ENCODE peak calls at places on chromosomes 2 and 18, in five cellular contexts. J is AG09319, S is cardiac fibroblast, P is heart right ventricle, T is nephron progenitor cell. C is an unnamed sample.

GRCh38 chr2:65077898-65078297 is 21.7 kb downstream of the CEP68 start:
- DNase-seq in J (no peak), S (no peak), P (no peak), T (no peak), C (no peak)

GRCh38 chr2:196468394-196468793 is 171.1 kb upstream of the CCDC150 start:
- DNase-seq in J (no peak), S (no peak), P (no peak), T (no peak), C (no peak)

GRCh38 chr2:29097569-29097968 is 17.6 kb upstream of the CLIP4 start:
- DNase-seq in J (no peak), S (no peak), P (no peak), T (no peak), C (no peak)

GRCh38 chr2:33426666-33427231 is 49.7 kb upstream of the RASGRP3 start:
- DNase-seq in J (peak), S (peak), P (peak), T (no peak), C (no peak)

GRCh38 chr2:8355046-8355445 is 326.8 kb upstream of the ID2 start:
- DNase-seq in J (no peak), S (no peak), P (no peak), T (no peak), C (no peak)

GRCh38 chr2:64230540-64230939 is 86.3 kb upstream of the PELI1 start:
- DNase-seq in J (no peak), S (no peak), P (no peak), T (no peak), C (no peak)

GRCh38 chr2:112272669-112273068 is 2.7 kb upstream of the ZC3H6 start:
- DNase-seq in J (no peak), S (no peak), P (no peak), T (no peak), C (no peak)

GRCh38 chr2:232483923-232484627 is 3.6 kb downstream of the ECEL1 start:
- DNase-seq in J (no peak), S (no peak), P (no peak), T (no peak), C (no peak)

GRCh38 chr2:26724004-26724750 is 31.7 kb downstream of the KCNK3 start:
- DNase-seq in J (peak), S (peak), P (peak), T (no peak), C (no peak)

GRCh38 chr2:44974064-44974715 is 32.7 kb downstream of the SIX3 start:
- DNase-seq in J (no peak), S (peak), P (no peak), T (no peak), C (peak)

GRCh38 chr2:2692599-2693389 is 361.7 kb upstream of the MYT1L start:
- DNase-seq in J (no peak), S (no peak), P (no peak), T (no peak), C (no peak)

GRCh38 chr2:219060821-219061791 is at the start of gene IHH:
- DNase-seq in J (no peak), S (no peak), P (no peak), T (peak), C (peak)

GRCh38 chr2:56981554-56981953 is 797.8 kb downstream of the CCDC85A start:
- DNase-seq in J (no peak), S (peak), P (no peak), T (no peak), C (no peak)

GRCh38 chr18:38961880-38962279 is 1396.3 kb upstream of the CELF4 start:
- DNase-seq in J (no peak), S (no peak), P (no peak), T (no peak), C (no peak)

GRCh38 chr18:26635466-26635865 is 87.1 kb upstream of the KCTD1 start:
- DNase-seq in J (no peak), S (no peak), P (no peak), T (no peak), C (no peak)

GRCh38 chr2:226887940-226888339 is 52.1 kb downstream of the RHBDD1 start:
- DNase-seq in J (no peak), S (peak), P (no peak), T (no peak), C (no peak)

GRCh38 chr2:157182834-157183396 is 74.6 kb upstream of the GALNT5 start:
- DNase-seq in J (peak), S (peak), P (no peak), T (no peak), C (no peak)

GRCh38 chr2:170929686-170930050 is 615 bp downstream of the GORASP2 start:
- DNase-seq in J (no peak), S (peak), P (no peak), T (peak), C (peak)

GRCh38 chr2:173589604-173590277 is 235.1 kb downstream of the CDCA7 start:
- DNase-seq in J (no peak), S (no peak), P (no peak), T (no peak), C (no peak)

GRCh38 chr2:205889073-205889472 is 196.9 kb downstream of the INO80D start:
- DNase-seq in J (no peak), S (peak), P (no peak), T (no peak), C (no peak)

GRCh38 chr2:75562513-75562864 is 1.8 kb upstream of the EVA1A start:
- DNase-seq in J (no peak), S (no peak), P (no peak), T (no peak), C (no peak)

GRCh38 chr18:79552696-79553095 is 126.9 kb upstream of the CTDP1 start:
- DNase-seq in J (no peak), S (no peak), P (no peak), T (no peak), C (no peak)

GRCh38 chr18:47931707-47932103 is 1.2 kb upstream of the SMAD2 start:
- DNase-seq in J (no peak), S (no peak), P (peak), T (no peak), C (no peak)

GRCh38 chr18:33269223-33269622 is 171.3 kb downstream of the CCDC178 start:
- DNase-seq in J (no peak), S (no peak), P (no peak), T (no peak), C (no peak)

GRCh38 chr2:132797551-132797950 is 127.5 kb upstream of the LYPD1 start:
- DNase-seq in J (no peak), S (peak), P (no peak), T (no peak), C (no peak)

GRCh38 chr2:100182494-100183355 is 40.3 kb upstream of the AFF3 start:
- DNase-seq in J (peak), S (no peak), P (peak), T (no peak), C (no peak)

GRCh38 chr2:238499731-238500570 is 73.2 kb downstream of the ASB1 start:
- DNase-seq in J (no peak), S (no peak), P (no peak), T (no peak), C (no peak)

GRCh38 chr2:44793322-44793870 is 148.1 kb upstream of the SIX3 start:
- DNase-seq in J (no peak), S (peak), P (no peak), T (peak), C (no peak)

GRCh38 chr2:14999114-14999661 is 366.7 kb downstream of the LRATD1 start:
- DNase-seq in J (no peak), S (no peak), P (no peak), T (no peak), C (no peak)

GRCh38 chr2:120346667-120347358 is 877 bp downstream of the INHBB start:
- DNase-seq in J (no peak), S (peak), P (no peak), T (peak), C (no peak)

GRCh38 chr2:53442783-53443182 is 324.8 kb upstream of the CHAC2 start:
- DNase-seq in J (no peak), S (no peak), P (no peak), T (peak), C (no peak)

GRCh38 chr18:70382992-70383717 is 94.3 kb downstream of the SOCS6 start:
- DNase-seq in J (no peak), S (no peak), P (no peak), T (no peak), C (no peak)

GRCh38 chr2:129923265-129924141 is 56.0 kb upstream of the RAB6C start:
- DNase-seq in J (no peak), S (peak), P (no peak), T (peak), C (peak)

GRCh38 chr2:209977386-209978239 is 24.8 kb upstream of the RPE start:
- DNase-seq in J (no peak), S (peak), P (no peak), T (no peak), C (peak)

GRCh38 chr2:129689600-129689999 is 289.9 kb upstream of the RAB6C start:
- DNase-seq in J (no peak), S (no peak), P (no peak), T (no peak), C (no peak)

GRCh38 chr2:184927040-184927439 is 328.7 kb downstream of the ZNF804A start:
- DNase-seq in J (no peak), S (no peak), P (no peak), T (no peak), C (no peak)

DNA sequence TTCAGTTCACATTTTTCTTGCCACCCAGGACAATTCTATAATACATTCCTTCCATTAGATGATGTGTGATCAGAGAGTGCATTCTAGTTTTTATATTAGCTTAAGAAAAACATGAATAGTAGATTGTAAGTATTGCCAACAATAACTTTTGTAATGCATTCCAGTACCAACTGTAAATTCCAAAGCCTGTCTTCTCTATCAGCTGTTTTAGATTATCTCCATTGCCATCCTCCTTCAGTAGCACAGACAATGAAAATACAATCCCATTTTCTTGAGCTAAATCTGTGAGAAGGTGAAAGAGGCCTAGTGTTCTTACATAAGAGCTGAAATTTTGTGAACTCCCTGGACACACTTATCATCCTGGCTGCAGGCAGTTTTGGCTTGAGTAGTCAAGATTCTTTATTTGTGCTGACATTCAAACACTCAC is 103.9 kb downstream of the CCBE1 start:
- DNase-seq in J (peak), S (peak), P (no peak), T (no peak), C (no peak)
- TF ChIP-seq CTCF in J (no peak), S (no peak), P (no peak), T (no peak), C (no peak)

GRCh38 chr2:223797811-223798721 is 39.3 kb downstream of the AP1S3 start:
- DNase-seq in J (no peak), S (peak), P (no peak), T (no peak), C (peak)
- TF ChIP-seq CTCF in J (peak), S (peak), P (peak), T (peak), C (peak)

DNA sequence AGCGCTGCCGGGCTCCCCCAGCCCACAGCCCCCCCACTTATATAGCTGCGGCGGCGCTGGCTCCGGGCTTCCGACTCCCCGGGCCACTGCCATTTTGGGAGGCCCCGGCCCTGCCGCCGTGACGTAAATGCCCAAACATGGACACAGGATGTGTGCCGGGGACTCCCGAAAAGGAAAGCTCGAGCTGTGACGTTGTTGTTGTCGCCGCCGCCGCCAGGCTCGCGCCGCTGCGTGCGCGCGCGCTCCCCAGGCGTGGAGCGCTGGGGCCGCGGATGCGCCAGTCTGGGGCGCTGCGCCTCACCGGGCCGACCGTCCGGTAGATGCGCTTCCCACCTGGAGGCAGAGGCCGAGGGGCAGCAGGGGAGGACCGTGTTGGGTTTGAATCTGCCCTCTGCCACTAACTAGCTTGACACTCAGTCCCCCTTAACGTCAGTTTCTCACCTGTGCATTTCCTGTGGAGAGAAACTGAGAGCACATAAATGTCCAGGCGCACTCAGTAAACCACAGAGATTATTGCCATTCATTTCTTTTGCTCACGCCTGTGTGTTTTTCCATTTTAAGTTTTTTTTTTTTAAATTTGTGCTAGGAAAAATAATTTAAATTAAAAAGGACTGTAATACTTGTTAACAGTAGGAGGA is at the start of gene EGR4:
- DNase-seq in J (no peak), S (peak), P (peak), T (peak), C (peak)
- TF ChIP-seq CTCF in J (no peak), S (no peak), P (no peak), T (no peak), C (no peak)

GRCh38 chr2:148640767-148641166 is 3.8 kb upstream of the EPC2 start:
- DNase-seq in J (peak), S (peak), P (no peak), T (no peak), C (no peak)
- TF ChIP-seq CTCF in J (peak), S (peak), P (peak), T (no peak), C (no peak)